ENCODE peak calls at places on chromosome 20, in six cellular contexts. V is K562, S is HCT116, H is HepG2, M is H1, Q is GM12878. O is an unnamed sample.
A peak's percentile ranks its signal among the peaks of the same experiment; 100 is the strongest.

GRCh38 chr20:35839891-35840290 is 68.1 kb downstream of the PHF20 start:
- DNase-seq in M (no peak), V (no peak), Q (no peak), H (no peak), S (no peak), O (no peak)

GRCh38 chr20:63830821-63831593 is at the start of gene ZBTB46:
- DNase-seq in S (no peak), H (no peak), Q (no peak), V (peak; percentile 98), M (no peak), O (no peak)

GRCh38 chr20:54126809-54127655 is 46.8 kb downstream of the CYP24A1 start:
- DNase-seq in Q (no peak), S (no peak), V (no peak), H (no peak), M (no peak), O (no peak)

GRCh38 chr20:13105071-13105470 is 96.3 kb downstream of the SPTLC3 start:
- DNase-seq in H (no peak), Q (no peak), V (no peak), M (no peak), S (no peak), O (no peak)

GRCh38 chr20:49964964-49965780 is 17.6 kb upstream of the SNAI1 start:
- DNase-seq in H (peak; percentile 76), M (no peak), S (peak; percentile 54), V (peak; percentile 85), Q (no peak), O (peak; percentile 74)

GRCh38 chr20:51918561-51918960 is 116.2 kb upstream of the SALL4 start:
- DNase-seq in H (no peak), S (no peak), M (no peak), Q (no peak), V (no peak), O (no peak)

GRCh38 chr20:47818996-47819609 is 33.8 kb upstream of the SULF2 start:
- DNase-seq in Q (no peak), M (no peak), V (no peak), H (no peak), S (no peak), O (no peak)

GRCh38 chr20:51156796-51157119 is 133.9 kb upstream of the KCNG1 start:
- DNase-seq in M (no peak), Q (no peak), S (no peak), H (no peak), V (no peak), O (no peak)

GRCh38 chr20:8808180-8808535 is 260.7 kb upstream of the PLCB4 start:
- DNase-seq in H (no peak), S (no peak), M (no peak), V (no peak), Q (no peak), O (no peak)

GRCh38 chr20:32482251-32483220 is 102.6 kb downstream of the NOL4L start:
- DNase-seq in Q (no peak), H (no peak), M (no peak), S (no peak), V (no peak), O (no peak)

GRCh38 chr20:35171753-35172433 is at the start of gene PROCR:
- DNase-seq in M (no peak), V (peak; percentile 64), Q (no peak), S (peak; percentile 92), H (no peak), O (peak; percentile 63)

GRCh38 chr20:19074828-19075516 is 137.5 kb upstream of the SLC24A3 start:
- DNase-seq in H (no peak), Q (peak; percentile 88), M (no peak), S (no peak), V (no peak), O (no peak)

GRCh38 chr20:29300579-29301551 is 1956.6 kb upstream of the DEFB115 start:
- DNase-seq in M (no peak), V (no peak), Q (no peak), H (no peak), S (no peak), O (no peak)

GRCh38 chr20:62238569-62239277 is 402 bp downstream of the OSBPL2 start:
- DNase-seq in Q (no peak), S (no peak), M (no peak), V (peak; percentile 36), H (no peak), O (no peak)

GRCh38 chr20:51456511-51457280 is 85.8 kb downstream of the NFATC2 start:
- DNase-seq in V (peak; percentile 47), H (peak; percentile 78), M (no peak), Q (no peak), S (peak; percentile 88), O (peak; percentile 33)

GRCh38 chr20:13626724-13627123 is 12.0 kb downstream of the TASP1 start:
- DNase-seq in Q (no peak), M (no peak), S (no peak), H (no peak), V (no peak), O (no peak)

GRCh38 chr20:14234666-14235295 is 102.6 kb downstream of the FLRT3 start:
- DNase-seq in S (no peak), M (no peak), Q (no peak), V (no peak), H (no peak), O (no peak)

GRCh38 chr20:2932497-2932896 is 59.2 kb downstream of the PTPRA start:
- DNase-seq in S (no peak), M (no peak), Q (no peak), H (no peak), V (no peak), O (no peak)

GRCh38 chr20:61727761-61728160 is 337.9 kb downstream of the TAF4 start:
- DNase-seq in Q (no peak), V (no peak), H (no peak), S (no peak), M (no peak), O (no peak)

DNA sequence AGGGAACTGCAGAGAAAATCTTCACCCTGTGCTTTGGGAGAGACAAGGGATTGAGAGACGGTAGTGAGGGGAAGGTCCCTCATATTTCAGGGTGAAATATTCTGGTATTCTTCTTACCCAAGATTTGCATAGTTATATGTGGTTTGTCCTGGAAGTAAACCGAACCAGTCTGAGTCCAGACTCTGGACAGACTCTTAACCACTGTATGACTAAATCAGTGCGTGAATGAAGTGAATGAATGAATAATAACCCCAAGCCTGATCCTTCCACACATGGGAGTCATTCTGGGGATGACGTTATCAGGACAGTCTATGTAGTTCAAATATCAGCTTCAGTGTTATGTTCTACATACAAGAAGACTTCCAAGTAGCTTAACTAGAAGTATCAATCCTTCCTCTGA is 690.7 kb downstream of the KIF16B start:
- DNase-seq in M (no peak), H (no peak), V (no peak), S (no peak), Q (no peak), O (no peak)
- TF ChIP-seq ZNF274 in M (no peak), H (no peak), V (no peak), S (no peak), Q (no peak), O (no peak)

GRCh38 chr20:17935186-17935585 is 33.4 kb downstream of the SNX5 start:
- DNase-seq in H (no peak), V (no peak), M (no peak), S (no peak), Q (no peak), O (no peak)

GRCh38 chr20:17933711-17934110 is 34.9 kb downstream of the SNX5 start:
- DNase-seq in Q (no peak), H (peak; percentile 69), V (no peak), S (no peak), M (no peak), O (no peak)

GRCh38 chr20:17936306-17936790 is 32.2 kb downstream of the SNX5 start:
- DNase-seq in H (no peak), M (no peak), V (no peak), Q (no peak), S (no peak), O (no peak)

GRCh38 chr20:17935761-17936160 is 32.8 kb downstream of the SNX5 start:
- DNase-seq in H (no peak), V (no peak), M (no peak), S (no peak), Q (no peak), O (no peak)

GRCh38 chr20:17934141-17934862 is 34.3 kb downstream of the SNX5 start:
- DNase-seq in S (no peak), Q (no peak), M (no peak), H (no peak), V (no peak), O (no peak)
- TF ChIP-seq ZNF274 in S (no peak), Q (no peak), M (no peak), H (no peak), V (no peak), O (no peak)

GRCh38 chr20:9829835-9830234 is 9.0 kb downstream of the PAK5 start:
- DNase-seq in Q (no peak), M (no peak), H (no peak), S (no peak), V (no peak), O (peak; percentile 57)
- TF ChIP-seq ZNF274 in Q (no peak), M (no peak), H (no peak), S (no peak), V (no peak), O (no peak)

GRCh38 chr20:1373614-1374013 is 19.2 kb downstream of the FKBP1A start:
- DNase-seq in Q (no peak), V (no peak), M (no peak), S (no peak), H (no peak), O (no peak)
- TF ChIP-seq ZNF274 in Q (no peak), V (no peak), M (no peak), S (no peak), H (no peak), O (no peak)

GRCh38 chr20:4435210-4435609 is 286.5 kb upstream of the PRND start:
- DNase-seq in V (no peak), H (no peak), Q (no peak), M (no peak), S (no peak), O (no peak)
- TF ChIP-seq ZNF274 in V (no peak), H (no peak), Q (no peak), M (no peak), S (no peak), O (no peak)

O was measured in NT2/D1.